ENCODE peak calls at places on chromosomes 5 and 9, in seven cellular contexts. U is mammary epithelial cell, T is AG04449, G is GM13976, W is NB4, L is IMR-90, P is left ventricle myocardium inferior. M is an unnamed sample.
A peak's percentile ranks its signal among the peaks of the same experiment; 100 is the strongest.

GRCh38 chr9:94945191-94946144 is 219.0 kb downstream of the AOPEP start:
- DNase-seq in L (peak; percentile 96), U (peak; percentile 82), P (peak; percentile 51), G (no peak), W (peak; percentile 25), T (peak; percentile 57), M (no peak)

GRCh38 chr9:93665566-93666278 is 89.3 kb downstream of the PHF2 start:
- DNase-seq in P (peak; percentile 9), L (no peak), W (no peak), U (no peak), G (no peak), T (no peak), M (no peak)

GRCh38 chr9:70574222-70574837 is 159.9 kb upstream of the KLF9 start:
- DNase-seq in G (no peak), W (no peak), U (no peak), P (no peak), L (peak; percentile 76), T (peak; percentile 85), M (no peak)

GRCh38 chr5:113447651-113448050 is 12.9 kb upstream of the TSSK1B start:
- DNase-seq in W (peak; percentile 10), L (no peak), G (no peak), P (no peak), U (no peak), T (no peak), M (no peak)

GRCh38 chr5:127596501-127596900 is 52.4 kb upstream of the CTXN3 start:
- DNase-seq in P (no peak), U (no peak), W (no peak), L (no peak), T (no peak), G (no peak), M (no peak)

GRCh38 chr5:180253036-180253824 is 38.7 kb downstream of the MAPK9 start:
- DNase-seq in P (no peak), U (peak; percentile 11), T (no peak), L (no peak), G (no peak), W (peak; percentile 17), M (no peak)

GRCh38 chr9:73037613-73038012 is 84.8 kb upstream of the ALDH1A1 start:
- DNase-seq in U (no peak), P (no peak), T (no peak), W (no peak), G (no peak), L (no peak), M (no peak)

GRCh38 chr5:14331377-14331776 is 188.2 kb downstream of the TRIO start:
- DNase-seq in L (peak; percentile 32), W (peak; percentile 69), G (no peak), U (no peak), T (no peak), P (no peak), M (no peak)

GRCh38 chr9:84271004-84271886 is 69.3 kb downstream of the SLC28A3 start:
- DNase-seq in W (no peak), L (peak; percentile 69), U (no peak), T (peak; percentile 9), G (peak; percentile 75), P (peak; percentile 41), M (no peak)

GRCh38 chr5:172559004-172559932 is 81.8 kb upstream of the NEURL1B start:
- DNase-seq in G (no peak), W (no peak), P (peak; percentile 71), L (peak; percentile 89), U (peak; percentile 98), T (peak; percentile 28), M (no peak)

GRCh38 chr5:137503456-137503855 is 4.3 kb upstream of the SPOCK1 start:
- DNase-seq in U (no peak), P (no peak), T (no peak), W (no peak), G (no peak), L (no peak), M (no peak)

GRCh38 chr5:143554194-143554717 is 150.8 kb upstream of the NR3C1 start:
- DNase-seq in T (peak; percentile 97), U (peak; percentile 97), L (peak; percentile 99), W (peak; percentile 79), G (no peak), P (no peak), M (no peak)

GRCh38 chr5:56142620-56143431 is 90.3 kb downstream of the ANKRD55 start:
- DNase-seq in L (no peak), T (no peak), W (no peak), P (no peak), U (peak; percentile 49), G (no peak), M (no peak)

GRCh38 chr9:133876144-133876543 is 116.0 kb downstream of the VAV2 start:
- DNase-seq in W (peak; percentile 17), G (no peak), U (no peak), L (no peak), T (no peak), P (no peak), M (no peak)
- TF ChIP-seq CTCF in W (peak; percentile 14), G (no peak), U (peak; percentile 36), L (peak; percentile 14), T (peak; percentile 25), P (no peak), M (peak; percentile 54)

GRCh38 chr5:78845487-78845886 is 139.6 kb downstream of the ARSB start:
- DNase-seq in L (no peak), P (no peak), G (no peak), T (no peak), W (no peak), U (no peak), M (no peak)
- TF ChIP-seq CTCF in L (no peak), P (no peak), G (no peak), T (no peak), W (no peak), U (no peak), M (no peak)

GRCh38 chr5:135218486-135218755 is 180.6 kb downstream of the MACROH2A1 start:
- DNase-seq in G (no peak), U (no peak), W (no peak), T (no peak), P (no peak), L (no peak), M (no peak)

GRCh38 chr5:135216813-135217154 is 182.2 kb downstream of the MACROH2A1 start:
- DNase-seq in U (no peak), W (no peak), P (no peak), L (no peak), T (no peak), G (no peak), M (no peak)

GRCh38 chr5:135219239-135219638 is 179.8 kb downstream of the MACROH2A1 start:
- DNase-seq in G (no peak), U (no peak), W (no peak), P (no peak), T (no peak), L (no peak), M (no peak)

GRCh38 chr5:135216072-135216812 is 182.2 kb upstream of the PITX1 start:
- DNase-seq in U (no peak), L (no peak), P (no peak), W (no peak), G (no peak), T (no peak), M (no peak)

GRCh38 chr5:135217669-135218485 is 181.2 kb downstream of the MACROH2A1 start:
- DNase-seq in G (no peak), T (no peak), U (no peak), L (no peak), W (peak; percentile 16), P (no peak), M (no peak)
- TF ChIP-seq CTCF in G (no peak), T (no peak), U (no peak), L (no peak), W (peak; percentile 32), P (no peak), M (peak; percentile 34)

GRCh38 chr5:115586525-115587146 is 15.6 kb downstream of the TICAM2 start:
- DNase-seq in U (no peak), P (no peak), T (no peak), G (no peak), W (peak; percentile 38), L (peak; percentile 54), M (no peak)
- TF ChIP-seq CTCF in U (peak; percentile 44), P (peak; percentile 72), T (no peak), G (peak; percentile 25), W (no peak), L (peak; percentile 67), M (peak; percentile 82)

DNA sequence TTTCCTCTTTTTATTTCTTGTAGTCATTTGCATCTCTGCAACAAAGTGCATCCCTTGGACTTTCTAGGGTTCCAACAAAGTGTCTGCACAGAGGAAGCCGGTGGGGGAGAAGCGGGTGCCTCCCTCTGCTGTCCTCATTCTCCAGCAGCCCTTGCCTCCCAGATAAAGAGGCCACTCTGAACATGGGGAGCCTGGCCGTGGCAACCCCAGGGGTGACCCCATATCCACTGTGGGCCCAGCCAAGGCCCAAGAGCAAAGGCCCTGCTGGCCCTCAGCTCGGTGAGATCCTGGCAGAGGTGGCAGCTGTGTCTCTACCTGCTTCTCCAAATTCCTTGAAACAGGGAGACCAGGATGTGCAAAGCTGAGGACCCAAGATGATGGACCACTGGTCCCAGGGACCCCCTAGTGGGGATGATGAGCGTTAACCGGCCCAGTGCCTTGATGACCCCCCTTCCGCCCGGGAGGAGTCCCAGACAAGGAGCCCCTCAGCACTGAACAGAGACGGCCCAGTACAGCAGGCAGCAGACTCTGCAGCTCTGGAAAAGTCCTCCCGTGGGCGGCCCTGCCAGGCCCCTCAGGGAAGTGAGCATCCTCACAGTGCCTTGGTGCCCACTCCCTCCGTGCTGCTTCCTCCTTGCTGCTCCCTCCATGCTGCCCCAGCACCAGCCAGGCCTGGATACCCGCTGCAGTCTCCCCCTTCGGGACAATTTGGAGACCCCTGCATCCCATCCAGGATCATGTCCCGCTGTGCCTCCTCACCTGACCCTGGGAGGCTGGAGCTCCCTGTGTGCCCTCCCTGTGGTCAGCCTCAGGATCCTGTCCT is 62.5 kb downstream of the MRPL36 start:
- DNase-seq in G (no peak), P (no peak), T (no peak), U (no peak), W (no peak), L (no peak), M (peak; percentile 6)
- TF ChIP-seq CTCF in G (no peak), P (no peak), T (no peak), U (no peak), W (no peak), L (no peak), M (no peak)

DNA sequence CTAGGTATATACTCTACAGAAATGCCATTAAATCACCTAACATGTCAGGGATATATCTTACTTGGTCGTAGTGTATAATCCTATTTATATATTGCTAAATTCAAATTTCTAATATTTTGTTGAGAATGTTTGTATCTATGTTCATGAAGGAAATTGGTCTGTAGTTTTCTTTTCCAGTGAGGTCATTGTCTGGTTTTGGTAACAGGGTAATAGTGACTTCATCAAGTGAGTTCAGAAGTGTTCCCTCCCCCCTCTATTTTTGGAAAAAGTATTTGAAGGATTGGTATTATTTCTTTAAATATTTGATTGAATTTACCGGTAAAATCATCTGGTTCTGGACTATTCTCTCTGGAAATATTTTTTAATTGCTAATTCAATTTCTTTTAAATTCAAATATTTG is 23.5 kb upstream of the EBF1 start:
- DNase-seq in G (no peak), W (no peak), P (no peak), U (no peak), T (no peak), L (no peak), M (no peak)
- TF ChIP-seq CTCF in G (no peak), W (no peak), P (no peak), U (no peak), T (no peak), L (no peak), M (no peak)